ENCODE peak calls at places on chromosomes 7 and 10, in five cellular contexts. Z, U, S, J and R are unnamed samples.

GRCh38 chr7:88141025-88141424 is 78.8 kb downstream of the SRI start:
- DNase-seq in U (no peak), Z (no peak), J (no peak), S (no peak), R (peak; percentile 52)

GRCh38 chr7:105675873-105676484 is 94.7 kb upstream of the EFCAB10 start:
- DNase-seq in S (no peak), U (no peak), J (no peak), Z (no peak), R (no peak)

GRCh38 chr10:120586471-120586872 is 129.4 kb downstream of the PLPP4 start:
- DNase-seq in U (no peak), J (peak; percentile 72), S (no peak), Z (no peak), R (no peak)

GRCh38 chr10:55966131-55966530 is 394.9 kb downstream of the ZWINT start:
- DNase-seq in Z (no peak), U (no peak), S (no peak), J (no peak), R (no peak)

GRCh38 chr7:144723311-144723710 is 112.5 kb downstream of the TPK1 start:
- DNase-seq in J (no peak), Z (no peak), U (no peak), S (no peak), R (no peak)

GRCh38 chr10:122051609-122052385 is 62.8 kb downstream of the TACC2 start:
- DNase-seq in U (no peak), Z (no peak), S (no peak), J (peak; percentile 85), R (peak; percentile 73)

GRCh38 chr10:7544203-7544602 is 122.6 kb downstream of the ITIH5 start:
- DNase-seq in S (no peak), U (no peak), J (no peak), Z (no peak), R (no peak)

GRCh38 chr10:88999629-89000028 is 9.0 kb downstream of the FAS start:
- DNase-seq in Z (no peak), J (peak; percentile 24), U (no peak), S (no peak), R (no peak)

GRCh38 chr7:82803411-82803810 is 359.3 kb downstream of the PCLO start:
- DNase-seq in S (no peak), Z (no peak), U (no peak), J (peak; percentile 26), R (no peak)

GRCh38 chr10:100614416-100614815 is 78.7 kb downstream of the HIF1AN start:
- DNase-seq in J (no peak), U (no peak), S (no peak), Z (no peak), R (no peak)

GRCh38 chr7:2201686-2202360 is 30.9 kb downstream of the MAD1L1 start:
- DNase-seq in Z (no peak), J (peak; percentile 11), U (peak; percentile 16), S (no peak), R (no peak)

GRCh38 chr10:8048281-8049008 is 6.0 kb upstream of the GATA3 start:
- DNase-seq in U (peak; percentile 64), S (no peak), Z (no peak), J (no peak), R (no peak)

GRCh38 chr7:120060283-120060682 is 212.7 kb upstream of the KCND2 start:
- DNase-seq in Z (no peak), S (no peak), U (no peak), J (peak; percentile 52), R (no peak)

GRCh38 chr7:139720705-139721231 is 57.0 kb downstream of the HIPK2 start:
- DNase-seq in J (peak; percentile 80), S (no peak), Z (no peak), U (no peak), R (no peak)

GRCh38 chr10:132446661-132447445 is 49.9 kb downstream of the PWWP2B start:
- DNase-seq in S (peak; percentile 89), U (peak; percentile 66), J (peak; percentile 57), Z (peak; percentile 33), R (peak; percentile 87)

GRCh38 chr10:112137381-112137987 is 46.1 kb downstream of the GPAM start:
- DNase-seq in U (peak; percentile 80), J (peak; percentile 75), Z (peak; percentile 56), S (peak; percentile 57), R (peak; percentile 88)

DNA sequence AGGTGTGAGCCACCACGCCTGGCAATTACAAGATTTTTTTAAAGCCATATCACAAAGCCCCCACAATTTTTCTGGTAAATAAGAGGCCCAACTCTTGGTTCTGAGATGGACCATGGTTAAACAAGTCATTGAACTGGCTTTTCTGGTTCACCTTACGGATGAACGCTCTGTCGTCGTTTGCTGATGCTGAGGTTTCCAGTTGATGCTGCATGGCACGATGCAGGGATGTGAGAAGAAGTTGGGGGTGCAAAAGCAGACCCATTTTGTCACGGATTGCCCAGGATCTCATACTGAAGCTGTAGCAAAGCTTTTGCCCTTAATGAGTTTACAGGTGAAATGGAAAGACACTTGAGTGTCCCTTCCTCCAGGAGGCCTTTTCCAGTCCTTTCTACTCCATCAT is 2.0 kb upstream of the IL2RA start:
- DNase-seq in J (no peak), Z (no peak), S (no peak), U (no peak), R (no peak)
- H3K4me1 ChIP-seq in J (no peaks in the 10 kb centered on the region), Z (peaks cover 7% of the 10 kb centered on the region), S (peaks cover 71% of the 10 kb centered on the region), U (no peaks in the 10 kb centered on the region), R (no peaks in the 10 kb centered on the region)

DNA sequence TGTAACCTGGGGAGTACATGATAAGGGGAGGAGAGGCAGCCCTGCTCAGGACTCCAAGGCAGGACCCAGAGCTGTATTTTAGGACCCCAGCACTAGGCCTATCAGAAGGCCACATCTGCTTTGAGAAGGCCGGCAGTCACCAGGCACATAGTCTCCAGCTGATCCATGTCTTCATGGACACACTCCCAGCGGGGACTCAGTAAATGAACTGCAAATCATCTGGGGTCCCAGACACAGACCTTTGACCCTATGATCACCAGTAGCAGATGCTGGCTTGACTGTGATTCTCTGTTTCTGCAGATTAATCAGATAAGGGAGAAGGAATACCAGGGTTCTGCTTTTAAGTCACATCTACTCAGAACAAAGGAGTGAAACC is 341.4 kb upstream of the PODXL start:
- DNase-seq in Z (no peak), U (no peak), S (no peak), J (no peak), R (no peak)
- H3K9me2 ChIP-seq in Z (no peaks in the 10 kb centered on the region), U (no peaks in the 10 kb centered on the region), S (no peaks in the 10 kb centered on the region), J (no peaks in the 10 kb centered on the region), R (no peaks in the 10 kb centered on the region)

GRCh38 chr10:75115137-75115536 is 3.7 kb downstream of the SAMD8 start:
- DNase-seq in U (no peak), J (no peak), S (no peak), Z (no peak), R (no peak)
- H3K4me1 ChIP-seq in U (peaks cover 5% of the 10 kb centered on the region), J (peaks cover 36% of the 10 kb centered on the region), S (peaks cover 19% of the 10 kb centered on the region), Z (peaks cover 11% of the 10 kb centered on the region), R (peaks cover 14% of the 10 kb centered on the region)

GRCh38 chr10:22518167-22518724 is 172.9 kb downstream of the SPAG6 start:
- DNase-seq in U (no peak), S (no peak), J (peak; percentile 4), Z (no peak), R (no peak)

DNA sequence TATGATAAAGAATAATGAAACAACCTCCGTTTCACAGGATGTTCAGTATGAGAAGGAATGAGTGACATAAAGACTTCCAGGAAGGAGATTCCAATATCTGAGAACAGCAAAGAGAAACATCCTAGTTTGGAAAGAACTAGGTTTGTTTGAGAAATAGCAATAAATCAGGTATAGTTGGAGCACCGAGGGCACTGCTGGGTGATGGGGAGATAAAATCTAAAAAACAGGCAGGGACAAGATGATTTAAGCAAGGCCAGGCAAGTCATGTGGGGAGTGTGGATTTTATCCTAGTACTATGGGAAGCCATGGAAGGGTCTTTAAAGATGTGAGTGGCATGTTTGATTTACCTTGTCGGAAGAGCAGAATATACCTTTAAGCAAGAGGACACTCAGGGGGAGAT is 169.7 kb downstream of the SPAG6 start:
- DNase-seq in Z (no peak), S (no peak), U (no peak), J (no peak), R (no peak)
- H3K9me2 ChIP-seq in Z (no peaks in the 10 kb centered on the region), S (no peaks in the 10 kb centered on the region), U (no peaks in the 10 kb centered on the region), J (no peaks in the 10 kb centered on the region), R (no peaks in the 10 kb centered on the region)

GRCh38 chr7:143283344-143283743 is 1.4 kb upstream of the TMEM139 start:
- DNase-seq in Z (no peak), S (peak; percentile 28), U (no peak), J (no peak), R (no peak)
- H3K4me1 ChIP-seq in Z (peaks cover 4% of the 10 kb centered on the region), S (peaks cover 23% of the 10 kb centered on the region), U (peaks cover 9% of the 10 kb centered on the region), J (peaks cover 13% of the 10 kb centered on the region), R (peaks cover 7% of the 10 kb centered on the region)

GRCh38 chr7:131897016-131897789 is 340.8 kb upstream of the PODXL start:
- DNase-seq in U (peak; percentile 16), S (no peak), J (peak; percentile 87), Z (no peak), R (no peak)
- H3K9me2 ChIP-seq in U (no peaks in the 10 kb centered on the region), S (no peaks in the 10 kb centered on the region), J (no peaks in the 10 kb centered on the region), Z (no peaks in the 10 kb centered on the region), R (no peaks in the 10 kb centered on the region)

GRCh38 chr7:135206887-135207738 is 4.2 kb downstream of the WDR91 start:
- DNase-seq in S (no peak), J (no peak), Z (no peak), U (no peak), R (no peak)
- H3K4me1 ChIP-seq in S (peaks cover 6% of the 10 kb centered on the region), J (no peaks in the 10 kb centered on the region), Z (peaks cover 11% of the 10 kb centered on the region), U (no peaks in the 10 kb centered on the region), R (peaks cover 11% of the 10 kb centered on the region)

DNA sequence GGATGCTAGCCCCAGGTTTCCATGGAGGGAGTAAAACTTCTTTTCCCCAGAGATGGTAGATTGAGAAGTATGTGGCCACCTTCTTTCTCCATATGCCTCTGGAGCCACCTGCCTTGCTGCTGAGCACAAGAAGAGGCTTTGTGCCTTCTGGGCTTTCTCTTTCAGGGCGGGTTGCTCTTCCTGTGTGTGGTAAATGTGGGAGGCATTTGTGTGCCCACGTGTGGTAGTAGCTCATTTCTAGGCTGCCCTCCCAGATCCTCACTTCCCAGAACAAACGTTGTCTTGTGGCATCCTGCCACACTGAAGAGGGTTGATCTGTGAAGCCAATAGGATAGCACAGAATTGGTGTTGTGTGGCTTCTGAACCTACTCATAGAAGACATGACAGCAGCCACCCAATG is 342.0 kb upstream of the PODXL start:
- DNase-seq in U (no peak), J (peak; percentile 66), Z (no peak), S (no peak), R (no peak)
- H3K9me2 ChIP-seq in U (no peaks in the 10 kb centered on the region), J (no peaks in the 10 kb centered on the region), Z (no peaks in the 10 kb centered on the region), S (no peaks in the 10 kb centered on the region), R (no peaks in the 10 kb centered on the region)

GRCh38 chr10:61897671-61898434 is 3.6 kb upstream of the ARID5B start:
- DNase-seq in S (peak; percentile 73), U (peak; percentile 49), J (peak; percentile 78), Z (peak; percentile 86), R (peak; percentile 73)
- H3K4me1 ChIP-seq in S (peaks cover 36% of the 10 kb centered on the region), U (peaks cover 21% of the 10 kb centered on the region), J (peaks cover 28% of the 10 kb centered on the region), Z (peaks cover 19% of the 10 kb centered on the region), R (peaks cover 29% of the 10 kb centered on the region)

GRCh38 chr7:159239028-159239427 is 94.4 kb upstream of the VIPR2 start:
- DNase-seq in J (no peak), Z (no peak), S (no peak), U (no peak), R (no peak)
- H3K9me2 ChIP-seq in J (no peaks in the 10 kb centered on the region), Z (no peaks in the 10 kb centered on the region), S (no peaks in the 10 kb centered on the region), U (no peaks in the 10 kb centered on the region), R (no peaks in the 10 kb centered on the region)